ENCODE peak calls at places on chromosomes 7 and 10, in eight cellular contexts. D is pancreas, M is BJ, K is cardiac muscle cell, X is stomach, H is fibroblast of mammary gland, Y is IMR-90, Z is AG10803. G is an unnamed sample.

GRCh38 chr7:153043440-153043839 is 283.9 kb downstream of the ACTR3B start:
- DNase-seq in Y (no peak), H (no peak), D (no peak), Z (no peak), X (no peak), K (no peak), M (no peak), G (no peak)

GRCh38 chr7:40059057-40059456 is 75.4 kb downstream of the MPLKIP start:
- DNase-seq in Z (no peak), M (no peak), D (no peak), H (no peak), X (no peak), Y (no peak), K (no peak), G (no peak)

GRCh38 chr7:35241431-35241830 is 12.5 kb downstream of the TBX20 start:
- DNase-seq in H (no peak), M (no peak), X (no peak), Y (no peak), K (no peak), Z (no peak), D (no peak), G (no peak)

GRCh38 chr10:44635181-44635580 is 250.3 kb upstream of the CXCL12 start:
- DNase-seq in Y (no peak), M (no peak), D (no peak), Z (peak), K (no peak), X (no peak), H (no peak), G (no peak)

GRCh38 chr7:55538538-55538937 is 33.8 kb downstream of the VOPP1 start:
- DNase-seq in K (peak), M (peak), D (no peak), H (peak), Z (peak), X (no peak), Y (peak), G (peak)

GRCh38 chr7:93902777-93903423 is 3.5 kb upstream of the GNGT1 start:
- DNase-seq in H (peak), Z (peak), D (no peak), K (peak), M (no peak), X (no peak), Y (peak), G (peak)

GRCh38 chr10:94018107-94018506 is 24.4 kb downstream of the PLCE1 start:
- DNase-seq in Y (no peak), K (no peak), H (no peak), M (no peak), X (no peak), D (no peak), Z (no peak), G (no peak)

GRCh38 chr10:110324805-110325280 is 20.1 kb upstream of the SMNDC1 start:
- DNase-seq in D (no peak), X (no peak), Y (peak), Z (no peak), M (no peak), K (no peak), H (no peak), G (no peak)

GRCh38 chr10:124217906-124218769 is 124.7 kb upstream of the CHST15 start:
- DNase-seq in Y (no peak), K (no peak), X (no peak), D (no peak), H (no peak), Z (no peak), M (no peak), G (no peak)

GRCh38 chr7:120947980-120948379 is 2.6 kb upstream of the ING3 start:
- DNase-seq in H (no peak), D (no peak), K (no peak), Z (no peak), M (no peak), Y (no peak), X (no peak), G (no peak)

GRCh38 chr7:120950026-120950538 is 495 bp upstream of the ING3 start:
- DNase-seq in K (no peak), D (no peak), X (no peak), H (no peak), Y (no peak), Z (no peak), M (no peak), G (no peak)

GRCh38 chr7:120950539-120951308 is at the start of gene ING3:
- DNase-seq in D (peak), Y (peak), H (peak), X (peak), Z (peak), K (peak), M (peak), G (peak)

GRCh38 chr7:120951309-120951706 is 731 bp downstream of the ING3 start:
- DNase-seq in K (no peak), Y (no peak), Z (no peak), H (no peak), D (no peak), X (no peak), M (no peak), G (no peak)

DNA sequence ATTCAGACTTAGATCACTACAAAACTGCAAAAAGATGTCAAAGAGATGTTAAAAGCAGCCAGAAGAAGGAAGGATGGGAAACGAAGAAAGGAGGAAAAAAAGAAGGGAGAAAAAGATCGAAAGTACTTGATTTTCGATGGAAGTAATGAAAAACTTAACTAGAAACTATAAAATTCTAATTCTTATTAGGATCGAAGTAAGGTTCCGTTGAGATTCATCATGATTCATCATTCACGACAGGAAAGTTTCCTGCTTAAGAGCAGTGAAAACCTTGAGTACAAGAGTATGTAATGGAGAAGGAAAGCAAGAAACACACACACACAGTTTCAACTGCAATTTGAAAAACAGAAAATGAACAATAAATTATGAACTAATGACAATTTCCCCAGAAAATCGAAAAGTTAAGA is 1.2 kb upstream of the ING3 start:
- DNase-seq in K (no peak), D (no peak), Z (no peak), X (no peak), M (no peak), H (no peak), Y (no peak), G (no peak)
- H3K4me3 ChIP-seq in K (peak), D (no peak), Z (no peak), X (peak), M (no peak), H (no peak), Y (no peak), G (peak)

GRCh38 chr10:68223535-68224165 is 8.3 kb downstream of the ATOH7 start:
- DNase-seq in H (no peak), Y (no peak), M (no peak), K (no peak), D (no peak), X (no peak), Z (no peak), G (no peak)
- TF ChIP-seq CTCF in H (no peak), Y (no peak), M (no peak), K (no peak), D (no peak), X (no peak), Z (no peak), G (no peak)

GRCh38 chr10:99958806-99959205 is 50.9 kb downstream of the DNMBP start:
- DNase-seq in K (no peak), X (no peak), Y (no peak), Z (peak), H (no peak), M (no peak), D (no peak), G (no peak)
- H3K4me3 ChIP-seq in K (no peak), X (no peak), Y (no peak), Z (peak), H (no peak), M (no peak), D (no peak), G (no peak)

DNA sequence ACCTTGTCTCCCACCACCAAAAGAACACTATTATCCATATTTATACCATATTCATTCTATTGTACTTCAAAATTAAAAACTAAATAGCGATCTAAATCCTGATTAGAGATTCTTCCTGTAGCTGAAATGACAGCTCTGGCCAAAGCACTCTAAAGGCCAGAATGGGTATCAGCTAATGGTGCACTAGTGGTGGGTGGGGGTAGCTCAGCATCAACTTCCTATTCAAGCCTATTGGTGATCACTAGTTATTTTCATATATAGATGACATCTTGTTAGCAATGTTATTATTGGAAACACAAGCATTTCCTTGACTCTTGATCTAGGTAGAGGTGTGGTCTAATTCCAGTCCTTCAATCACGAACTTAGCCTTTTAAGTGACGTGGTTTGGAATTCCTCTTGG is 43.6 kb downstream of the TET1 start:
- DNase-seq in M (no peak), K (no peak), D (no peak), Y (no peak), H (no peak), X (no peak), Z (no peak), G (no peak)
- TF ChIP-seq CTCF in M (no peak), K (no peak), D (no peak), Y (no peak), H (no peak), X (no peak), Z (no peak), G (no peak)

G was measured in astrocyte.